ENCODE peak calls at places on chromosomes 1 and 21, in eight cellular contexts. R is stimulated activated CD4-positive, alpha-beta T cell treated with anti-CD3 and anti-CD28 coated beads, Interleukin-2, amount 100 ng/mL, for 24 hours; F is Caki2; T is NCI-H2081; K is Right ventricle myocardium inferior; B is foreskin fibroblast; M is mesothelial cell of epicardium; H is Daoy. N is an unnamed sample.

GRCh38 chr1:45306319-45306718 is 20.4 kb upstream of the HPDL start:
- DNase-seq in R (peak), F (no peak), T (no peak), K (no peak), B (peak), M (no peak), H (peak), N (peak)

GRCh38 chr1:25891606-25892005 is 14.6 kb downstream of the STMN1 start:
- DNase-seq in R (no peak), F (no peak), T (no peak), K (no peak), B (no peak), M (no peak), H (no peak), N (no peak)

GRCh38 chr1:35659589-35659988 is 18.3 kb upstream of the PSMB2 start:
- DNase-seq in R (no peak), F (no peak), T (no peak), K (no peak), B (no peak), M (no peak), H (no peak), N (no peak)

GRCh38 chr1:3067301-3067670 is 1.7 kb upstream of the PRDM16 start:
- DNase-seq in R (no peak), F (no peak), T (no peak), K (peak), B (no peak), M (peak), H (no peak), N (no peak)

GRCh38 chr21:19557488-19557887 is 1153.9 kb upstream of the TMPRSS15 start:
- DNase-seq in R (no peak), F (no peak), T (no peak), K (no peak), B (no peak), M (no peak), H (no peak), N (no peak)

GRCh38 chr1:6962390-6962955 is 177.2 kb downstream of the CAMTA1 start:
- DNase-seq in R (peak), F (peak), T (no peak), K (no peak), B (no peak), M (peak), H (peak), N (no peak)

GRCh38 chr1:77459881-77460280 is 178.1 kb downstream of the AK5 start:
- DNase-seq in R (no peak), F (no peak), T (no peak), K (no peak), B (peak), M (no peak), H (no peak), N (peak)

GRCh38 chr1:176110203-176110602 is 96.9 kb downstream of the COP1 start:
- DNase-seq in R (no peak), F (no peak), T (no peak), K (no peak), B (no peak), M (no peak), H (no peak), N (no peak)

GRCh38 chr1:227447531-227447990 is 115.8 kb upstream of the ZNF678 start:
- DNase-seq in R (no peak), F (no peak), T (no peak), K (peak), B (peak), M (no peak), H (peak), N (peak)

GRCh38 chr1:53197301-53198205 is 929 bp downstream of the CPT2 start:
- DNase-seq in R (no peak), F (no peak), T (no peak), K (no peak), B (peak), M (peak), H (peak), N (no peak)

GRCh38 chr1:228035844-228036243 is 29.0 kb downstream of the WNT3A start:
- DNase-seq in R (no peak), F (no peak), T (no peak), K (no peak), B (no peak), M (no peak), H (no peak), N (no peak)

GRCh38 chr1:47184771-47185677 is 4.8 kb downstream of the PDZK1IP1 start:
- DNase-seq in R (no peak), F (no peak), T (no peak), K (peak), B (no peak), M (peak), H (no peak), N (no peak)

GRCh38 chr1:162690672-162691434 is 58.6 kb downstream of the DDR2 start:
- DNase-seq in R (no peak), F (no peak), T (no peak), K (peak), B (peak), M (no peak), H (peak), N (peak)

N was measured in HCEC 1CT.